ENCODE peak calls at places on chromosomes 7 and 10, in eight cellular contexts. T is SJSA1, A is astrocyte, N is psoas muscle, E is uterus, M is OCI-LY7, B is sigmoid colon, U is Caco-2. I is an unnamed sample.
A peak's percentile ranks its signal among the peaks of the same experiment; 100 is the strongest.

GRCh38 chr10:77165445-77166316 is 471.9 kb downstream of the KCNMA1 start:
- DNase-seq in T (peak; percentile 55), A (peak; percentile 39), N (no peak), E (peak; percentile 34), M (peak; percentile 38), B (peak; percentile 69), U (peak; percentile 76), I (no peak)

GRCh38 chr10:130398090-130398994 is 262.2 kb downstream of the GLRX3 start:
- DNase-seq in T (peak; percentile 9), A (no peak), N (no peak), E (no peak), M (no peak), B (no peak), U (no peak), I (no peak)

GRCh38 chr7:121544726-121545125 is 148.6 kb upstream of the FAM3C start:
- DNase-seq in T (peak; percentile 55), A (peak; percentile 97), N (no peak), E (no peak), M (no peak), B (no peak), U (no peak), I (no peak)

GRCh38 chr10:30831401-30831800 is 200.3 kb downstream of the ZNF438 start:
- DNase-seq in T (no peak), A (no peak), N (no peak), E (no peak), M (no peak), B (no peak), U (no peak), I (no peak)

GRCh38 chr7:43694399-43694748 is 34.9 kb downstream of the COA1 start:
- DNase-seq in T (no peak), A (peak; percentile 90), N (no peak), E (no peak), M (no peak), B (no peak), U (no peak), I (no peak)

GRCh38 chr7:95798401-95798930 is 26.1 kb downstream of the DYNC1I1 start:
- DNase-seq in T (no peak), A (no peak), N (no peak), E (no peak), M (no peak), B (no peak), U (no peak), I (no peak)

GRCh38 chr7:6636741-6637543 is at the start of gene ZNF316:
- DNase-seq in T (no peak), A (peak; percentile 21), N (peak; percentile 84), E (peak; percentile 69), M (peak; percentile 74), B (peak; percentile 82), U (peak; percentile 62), I (peak; percentile 86)

GRCh38 chr10:129063877-129064276 is 403.2 kb upstream of the MGMT start:
- DNase-seq in T (no peak), A (no peak), N (no peak), E (no peak), M (no peak), B (no peak), U (no peak), I (no peak)

GRCh38 chr7:133253522-133253882 is 624 bp downstream of the EXOC4 start:
- DNase-seq in T (no peak), A (no peak), N (no peak), E (no peak), M (peak; percentile 42), B (no peak), U (no peak), I (no peak)

GRCh38 chr10:22259280-22259679 is 41.5 kb upstream of the EBLN1 start:
- DNase-seq in T (no peak), A (no peak), N (no peak), E (no peak), M (peak; percentile 4), B (no peak), U (no peak), I (no peak)

GRCh38 chr10:84825330-84825729 is 496.9 kb downstream of the CCSER2 start:
- DNase-seq in T (peak; percentile 82), A (peak; percentile 87), N (no peak), E (no peak), M (no peak), B (no peak), U (peak; percentile 18), I (peak; percentile 41)

DNA sequence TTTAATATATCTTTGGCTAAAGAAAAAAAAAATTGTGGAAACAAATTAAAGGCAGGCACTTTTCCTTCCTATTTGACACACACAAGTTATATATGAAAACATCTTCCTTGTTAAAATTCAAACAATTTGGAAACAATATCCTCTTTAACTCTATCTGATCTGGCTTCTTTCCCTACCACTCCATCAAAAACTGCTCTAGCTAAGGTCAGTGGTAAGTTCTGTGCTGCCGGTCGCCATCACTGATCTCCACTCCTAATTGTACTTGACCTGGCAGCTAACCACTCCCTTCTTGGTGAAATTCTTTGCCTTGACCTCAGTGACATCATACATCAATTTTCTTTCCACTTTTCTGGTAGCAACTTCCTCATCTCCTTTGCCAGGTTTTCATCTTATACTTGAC is 47.9 kb upstream of the MRLN start:
- DNase-seq in T (no peak), A (peak; percentile 28), N (no peak), E (no peak), M (no peak), B (no peak), U (no peak), I (no peak)
- H3K36me3 ChIP-seq in T (peaks cover 29% of the 10 kb centered on the region), A (peaks cover 27% of the 10 kb centered on the region), N (peaks cover 49% of the 10 kb centered on the region), E (no peaks in the 10 kb centered on the region), M (peaks cover 80% of the 10 kb centered on the region), B (peaks cover 87% of the 10 kb centered on the region), U (peaks cover 2% of the 10 kb centered on the region), I (peaks cover 60% of the 10 kb centered on the region)

GRCh38 chr7:139393621-139394215 is 34.0 kb downstream of the LUC7L2 start:
- DNase-seq in T (no peak), A (no peak), N (no peak), E (no peak), M (no peak), B (no peak), U (no peak), I (no peak)
- H3K36me3 ChIP-seq in T (peaks cover 82% of the 10 kb centered on the region), A (peaks cover 23% of the 10 kb centered on the region), N (peaks cover 85% of the 10 kb centered on the region), E (no peaks in the 10 kb centered on the region), M (peaks cover 96% of the 10 kb centered on the region), B (peaks cover 57% of the 10 kb centered on the region), U (no peaks in the 10 kb centered on the region), I (peaks cover 71% of the 10 kb centered on the region)

GRCh38 chr10:96524745-96525144 is 11.0 kb upstream of the TLL2 start:
- DNase-seq in T (no peak), A (no peak), N (no peak), E (no peak), M (no peak), B (no peak), U (no peak), I (no peak)
- H3K36me3 ChIP-seq in T (peaks cover 74% of the 10 kb centered on the region), A (peaks cover 34% of the 10 kb centered on the region), N (peaks cover 91% of the 10 kb centered on the region), E (no peaks in the 10 kb centered on the region), M (peaks cover 83% of the 10 kb centered on the region), B (peaks cover 71% of the 10 kb centered on the region), U (no peaks in the 10 kb centered on the region), I (peaks cover 70% of the 10 kb centered on the region)

GRCh38 chr7:66143876-66144332 is 29.3 kb downstream of the CRCP start:
- DNase-seq in T (no peak), A (no peak), N (no peak), E (no peak), M (no peak), B (no peak), U (no peak), I (no peak)

GRCh38 chr7:66150471-66150870 is 35.8 kb downstream of the CRCP start:
- DNase-seq in T (peak; percentile 52), A (peak; percentile 88), N (peak; percentile 62), E (peak; percentile 66), M (no peak), B (peak; percentile 80), U (no peak), I (peak; percentile 71)

GRCh38 chr7:66145404-66145843 is 30.8 kb downstream of the CRCP start:
- DNase-seq in T (no peak), A (no peak), N (peak; percentile 79), E (peak; percentile 74), M (no peak), B (peak; percentile 91), U (no peak), I (peak; percentile 41)

GRCh38 chr7:66142996-66143395 is 28.3 kb downstream of the CRCP start:
- DNase-seq in T (no peak), A (no peak), N (no peak), E (no peak), M (no peak), B (no peak), U (no peak), I (no peak)

DNA sequence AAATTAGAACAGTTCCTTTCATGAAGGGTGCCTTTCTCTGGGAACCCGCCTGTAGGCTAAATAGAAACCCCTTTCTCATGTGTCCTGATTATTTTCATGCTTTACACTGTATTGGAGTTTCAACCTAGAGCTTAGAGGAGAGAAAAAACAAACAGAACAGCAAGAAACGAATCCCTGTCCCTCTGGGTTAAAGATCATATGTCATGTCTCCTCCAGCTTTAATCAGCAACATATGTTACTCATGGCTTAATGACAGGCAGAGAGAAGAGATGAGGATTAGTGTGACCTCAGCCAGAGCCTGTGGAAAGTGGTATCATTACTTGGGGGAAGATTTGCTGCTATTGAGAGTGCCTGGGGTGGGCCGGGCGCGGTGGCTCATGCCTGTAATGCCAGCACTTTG is 32.1 kb downstream of the CRCP start:
- DNase-seq in T (no peak), A (no peak), N (no peak), E (no peak), M (no peak), B (no peak), U (no peak), I (no peak)
- H3K36me3 ChIP-seq in T (peaks cover 81% of the 10 kb centered on the region), A (peaks cover 11% of the 10 kb centered on the region), N (peaks cover 71% of the 10 kb centered on the region), E (no peaks in the 10 kb centered on the region), M (peaks cover 90% of the 10 kb centered on the region), B (peaks cover 35% of the 10 kb centered on the region), U (peaks cover 4% of the 10 kb centered on the region), I (peaks cover 56% of the 10 kb centered on the region)

GRCh38 chr10:67917683-67918082 is 33.2 kb downstream of the SIRT1 start:
- DNase-seq in T (no peak), A (no peak), N (no peak), E (no peak), M (no peak), B (no peak), U (no peak), I (no peak)

GRCh38 chr10:67917169-67917568 is 32.7 kb downstream of the SIRT1 start:
- DNase-seq in T (no peak), A (no peak), N (no peak), E (no peak), M (no peak), B (no peak), U (no peak), I (no peak)

GRCh38 chr10:67914777-67915340 is 30.4 kb downstream of the SIRT1 start:
- DNase-seq in T (no peak), A (no peak), N (no peak), E (no peak), M (no peak), B (no peak), U (no peak), I (no peak)

DNA sequence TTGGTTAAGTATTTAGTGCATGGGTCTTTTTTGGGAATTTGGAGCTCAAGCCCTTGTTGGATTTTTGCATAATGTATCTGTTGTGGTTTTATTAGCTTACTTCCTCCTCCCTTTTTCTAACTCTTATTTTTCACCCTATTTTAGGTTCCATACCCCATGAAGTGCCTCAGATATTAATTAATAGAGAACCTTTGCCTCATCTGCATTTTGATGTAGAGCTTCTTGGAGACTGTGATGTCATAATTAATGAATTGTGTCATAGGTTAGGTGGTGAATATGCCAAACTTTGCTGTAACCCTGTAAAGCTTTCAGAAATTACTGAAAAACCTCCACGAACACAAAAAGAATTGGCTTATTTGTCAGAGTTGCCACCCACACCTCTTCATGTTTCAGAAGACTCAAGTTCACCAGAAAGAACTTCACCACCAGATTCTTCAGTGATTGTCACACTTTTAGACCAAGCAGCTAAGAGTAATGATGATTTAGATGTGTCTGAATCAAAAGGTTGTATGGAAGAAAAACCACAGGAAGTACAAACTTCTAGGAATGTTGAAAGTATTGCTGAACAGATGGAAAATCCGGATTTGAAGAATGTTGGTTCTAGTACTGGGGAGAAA is 28.0 kb downstream of the SIRT1 start:
- DNase-seq in T (no peak), A (peak; percentile 81), N (no peak), E (no peak), M (no peak), B (no peak), U (no peak), I (no peak)
- H3K36me3 ChIP-seq in T (peaks cover 83% of the 10 kb centered on the region), A (peaks cover 52% of the 10 kb centered on the region), N (peaks cover 97% of the 10 kb centered on the region), E (no peaks in the 10 kb centered on the region), M (peaks cover 96% of the 10 kb centered on the region), B (peaks cover 97% of the 10 kb centered on the region), U (peaks cover 4% of the 10 kb centered on the region), I (peaks cover 98% of the 10 kb centered on the region)